ENCODE peak calls at places on chromosomes 4 and X, in four cellular contexts. One of them, this sample, is unnamed. For H3K4me1 and H3K36me3, the result is how much of the 10 kb centered on the place peaks cover.

GRCh38 chr4:4985844-4986243 is 33.4 kb downstream of the CYTL1 start:
- DNase-seq in gastrocnemius medialis: no peak
- DNase-seq in CD8-positive, alpha-beta memory T cell: no peak
- DNase-seq in upper lobe of left lung: no peak
- DNase-seq in this sample: no peak

GRCh38 chr4:75907956-75908355 is 5.7 kb upstream of the PPEF2 start:
- DNase-seq in gastrocnemius medialis: no peak
- DNase-seq in CD8-positive, alpha-beta memory T cell: no peak
- DNase-seq in upper lobe of left lung: peak
- DNase-seq in this sample: no peak

GRCh38 chrX:45775462-45775861 is 574.8 kb upstream of the DIPK2B start:
- DNase-seq in gastrocnemius medialis: no peak
- DNase-seq in CD8-positive, alpha-beta memory T cell: no peak
- DNase-seq in upper lobe of left lung: no peak
- DNase-seq in this sample: no peak

GRCh38 chr4:135418353-135418752 is 1216.8 kb upstream of the PABPC4L start:
- DNase-seq in gastrocnemius medialis: no peak
- DNase-seq in CD8-positive, alpha-beta memory T cell: no peak
- DNase-seq in upper lobe of left lung: no peak
- DNase-seq in this sample: no peak

GRCh38 chrX:71103110-71103983 is 3.2 kb downstream of the CXorf65 start:
- DNase-seq in gastrocnemius medialis: no peak
- DNase-seq in CD8-positive, alpha-beta memory T cell: peak
- DNase-seq in upper lobe of left lung: peak
- DNase-seq in this sample: no peak

GRCh38 chr4:128668566-128668965 is 140.9 kb upstream of the JADE1 start:
- DNase-seq in gastrocnemius medialis: no peak
- DNase-seq in CD8-positive, alpha-beta memory T cell: no peak
- DNase-seq in upper lobe of left lung: no peak
- DNase-seq in this sample: no peak

GRCh38 chr4:35465096-35465495 is 779.2 kb downstream of the ARAP2 start:
- DNase-seq in gastrocnemius medialis: no peak
- DNase-seq in CD8-positive, alpha-beta memory T cell: no peak
- DNase-seq in upper lobe of left lung: no peak
- DNase-seq in this sample: no peak

GRCh38 chrX:78119521-78120227 is 15.6 kb downstream of the PGK1 start:
- DNase-seq in gastrocnemius medialis: no peak
- DNase-seq in CD8-positive, alpha-beta memory T cell: no peak
- DNase-seq in upper lobe of left lung: no peak
- DNase-seq in this sample: no peak

GRCh38 chr4:106034205-106034604 is 138.9 kb downstream of the NPNT start:
- DNase-seq in gastrocnemius medialis: no peak
- DNase-seq in CD8-positive, alpha-beta memory T cell: no peak
- DNase-seq in upper lobe of left lung: no peak
- DNase-seq in this sample: no peak

GRCh38 chr4:104826171-104826570 is 320.5 kb upstream of the TET2 start:
- DNase-seq in gastrocnemius medialis: no peak
- DNase-seq in CD8-positive, alpha-beta memory T cell: no peak
- DNase-seq in upper lobe of left lung: no peak
- DNase-seq in this sample: no peak

GRCh38 chr4:118396881-118397666 is 44.3 kb upstream of the PRSS12 start:
- DNase-seq in gastrocnemius medialis: no peak
- DNase-seq in CD8-positive, alpha-beta memory T cell: no peak
- DNase-seq in upper lobe of left lung: no peak
- DNase-seq in this sample: no peak

GRCh38 chr4:118398226-118399090 is 45.7 kb upstream of the PRSS12 start:
- DNase-seq in gastrocnemius medialis: no peak
- DNase-seq in CD8-positive, alpha-beta memory T cell: no peak
- DNase-seq in upper lobe of left lung: no peak
- DNase-seq in this sample: no peak

GRCh38 chr4:118395057-118395679 is 42.4 kb upstream of the PRSS12 start:
- DNase-seq in gastrocnemius medialis: no peak
- DNase-seq in CD8-positive, alpha-beta memory T cell: no peak
- DNase-seq in upper lobe of left lung: no peak
- DNase-seq in this sample: no peak

GRCh38 chr4:118400362-118400761 is 47.6 kb upstream of the PRSS12 start:
- DNase-seq in gastrocnemius medialis: no peak
- DNase-seq in CD8-positive, alpha-beta memory T cell: no peak
- DNase-seq in upper lobe of left lung: no peak
- DNase-seq in this sample: no peak
- H3K4me1 ChIP-seq in gastrocnemius medialis: under half
- H3K4me1 ChIP-seq in CD8-positive, alpha-beta memory T cell: under half
- H3K4me1 ChIP-seq in upper lobe of left lung: under half
- H3K4me1 ChIP-seq in this sample: under half

GRCh38 chr4:77167866-77168265 is 10.9 kb downstream of the CCNG2 start:
- DNase-seq in gastrocnemius medialis: no peak
- DNase-seq in CD8-positive, alpha-beta memory T cell: no peak
- DNase-seq in upper lobe of left lung: no peak
- DNase-seq in this sample: no peak
- H3K36me3 ChIP-seq in gastrocnemius medialis: under half
- H3K36me3 ChIP-seq in CD8-positive, alpha-beta memory T cell: under half
- H3K36me3 ChIP-seq in upper lobe of left lung: half or more
- H3K36me3 ChIP-seq in this sample: under half

DNA sequence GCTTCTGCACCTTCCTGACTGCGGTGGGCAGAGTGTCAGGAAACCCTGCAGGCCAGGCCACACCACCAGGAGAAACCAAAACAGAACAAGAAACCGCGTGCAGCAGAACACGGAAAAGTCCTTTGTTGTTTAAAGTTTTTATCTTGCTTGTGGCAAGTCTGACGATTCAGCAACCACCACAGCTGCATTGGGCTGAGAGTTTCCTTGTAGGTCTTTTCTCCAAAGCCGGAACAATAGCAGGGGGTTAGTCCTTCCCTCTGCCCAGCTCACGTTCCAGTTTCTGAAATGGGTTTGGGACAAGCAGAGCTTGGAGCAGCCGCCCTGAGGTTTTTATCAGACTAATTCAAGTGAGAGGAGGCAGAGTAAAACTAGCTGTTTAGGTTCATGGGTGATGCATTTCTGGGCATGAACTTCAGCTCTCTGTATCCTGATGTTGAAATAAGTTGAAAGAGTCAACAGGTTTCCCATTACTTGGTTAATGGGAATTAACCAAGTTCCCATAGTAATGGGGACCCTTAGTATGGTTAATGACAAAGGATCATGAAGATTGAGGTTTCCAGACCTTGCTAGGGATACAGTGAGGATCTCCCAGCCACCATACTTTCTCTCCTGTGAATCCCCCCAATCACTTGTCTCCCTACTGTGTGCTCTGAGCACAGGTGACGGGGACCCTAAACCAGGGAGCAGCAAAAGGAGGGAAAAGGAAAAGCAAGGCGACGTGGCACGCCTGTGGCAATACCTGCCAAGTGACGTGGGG is 217.0 kb downstream of the PTTG2 start:
- DNase-seq in gastrocnemius medialis: no peak
- DNase-seq in CD8-positive, alpha-beta memory T cell: peak
- DNase-seq in upper lobe of left lung: peak
- DNase-seq in this sample: no peak
- H3K4me3 ChIP-seq in gastrocnemius medialis: no peak
- H3K4me3 ChIP-seq in CD8-positive, alpha-beta memory T cell: peak
- H3K4me3 ChIP-seq in upper lobe of left lung: no peak
- H3K4me3 ChIP-seq in this sample: no peak

DNA sequence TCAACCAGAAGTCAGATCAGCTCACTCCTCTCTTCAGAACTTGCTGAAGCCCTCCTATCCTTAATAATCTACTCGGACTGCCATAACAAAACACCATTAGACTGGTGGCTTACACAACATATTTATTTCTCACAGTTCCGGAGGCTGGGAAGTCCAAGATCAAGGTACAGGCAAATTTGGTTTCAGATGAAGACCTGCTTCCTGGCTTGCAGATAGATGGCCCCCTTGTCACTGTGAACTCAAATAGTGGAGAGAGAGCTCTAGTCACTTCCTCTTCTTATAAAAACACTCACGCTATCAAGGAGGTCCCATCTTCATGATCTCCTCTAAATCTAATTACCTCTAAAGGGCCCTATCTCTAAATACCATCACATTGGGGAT is 125.1 kb downstream of the CAMK2D start:
- DNase-seq in gastrocnemius medialis: no peak
- DNase-seq in CD8-positive, alpha-beta memory T cell: peak
- DNase-seq in upper lobe of left lung: no peak
- DNase-seq in this sample: no peak
- H3K4me1 ChIP-seq in gastrocnemius medialis: half or more
- H3K4me1 ChIP-seq in CD8-positive, alpha-beta memory T cell: under half
- H3K4me1 ChIP-seq in upper lobe of left lung: under half
- H3K4me1 ChIP-seq in this sample: under half

DNA sequence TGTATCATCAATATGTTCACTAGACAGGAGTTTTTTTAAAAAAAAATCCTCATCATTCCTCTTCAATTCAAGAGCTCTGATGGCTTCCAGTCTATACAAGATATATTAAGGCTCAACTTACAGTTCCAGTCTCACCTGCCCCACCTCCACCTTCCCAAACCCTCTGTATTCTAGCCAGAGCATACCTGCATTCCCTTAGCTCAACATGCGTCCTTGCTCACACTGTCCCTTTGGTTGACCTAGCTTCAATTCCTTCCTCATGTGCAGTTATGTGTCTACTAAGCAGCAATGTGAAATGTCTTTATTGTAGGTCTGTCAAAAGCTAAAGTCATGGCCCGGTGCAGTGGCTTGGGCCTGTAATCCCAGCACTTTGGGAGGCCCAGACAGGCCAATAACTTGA is 10.8 kb downstream of the DHX15 start:
- DNase-seq in gastrocnemius medialis: no peak
- DNase-seq in CD8-positive, alpha-beta memory T cell: no peak
- DNase-seq in upper lobe of left lung: no peak
- DNase-seq in this sample: no peak
- H3K36me3 ChIP-seq in gastrocnemius medialis: under half
- H3K36me3 ChIP-seq in CD8-positive, alpha-beta memory T cell: under half
- H3K36me3 ChIP-seq in upper lobe of left lung: half or more
- H3K36me3 ChIP-seq in this sample: under half

DNA sequence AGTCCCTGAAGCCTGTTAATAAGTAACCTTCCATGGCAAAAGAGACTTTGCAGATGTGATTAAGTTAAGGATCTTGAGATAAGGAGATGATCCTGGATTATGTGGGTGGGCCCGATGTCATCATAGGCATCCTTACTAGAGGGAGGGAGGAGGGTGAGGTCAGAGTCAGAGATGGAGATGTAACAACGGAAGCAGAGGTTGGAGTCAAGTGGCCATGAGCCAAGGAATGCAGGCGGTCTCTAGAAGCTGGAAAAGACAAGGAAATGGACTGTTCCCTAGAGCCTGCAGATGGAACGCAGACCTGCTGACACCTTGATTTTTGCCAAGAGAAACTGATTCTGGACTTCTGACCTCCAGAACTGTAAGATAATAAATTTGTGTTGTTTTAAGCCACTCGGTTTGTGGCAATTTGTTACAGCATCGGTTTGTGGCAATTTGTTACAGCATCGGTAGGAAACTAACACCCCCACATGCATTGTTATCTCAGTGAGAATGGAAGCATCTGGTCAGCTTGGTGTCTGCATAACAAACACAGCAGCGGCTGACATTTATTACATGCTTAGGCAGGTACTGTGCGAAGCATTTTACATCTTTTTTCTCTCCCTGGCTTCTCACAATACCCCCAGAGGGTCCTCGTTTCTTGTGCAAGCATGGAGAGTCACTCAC is 55.6 kb downstream of the CLDN34 start:
- DNase-seq in gastrocnemius medialis: peak
- DNase-seq in CD8-positive, alpha-beta memory T cell: no peak
- DNase-seq in upper lobe of left lung: no peak
- DNase-seq in this sample: no peak
- H3K4me3 ChIP-seq in gastrocnemius medialis: no peak
- H3K4me3 ChIP-seq in CD8-positive, alpha-beta memory T cell: no peak
- H3K4me3 ChIP-seq in upper lobe of left lung: no peak
- H3K4me3 ChIP-seq in this sample: no peak

GRCh38 chr4:109801099-109801789 is 555 bp downstream of the CFI start:
- DNase-seq in gastrocnemius medialis: no peak
- DNase-seq in CD8-positive, alpha-beta memory T cell: no peak
- DNase-seq in upper lobe of left lung: no peak
- DNase-seq in this sample: no peak

GRCh38 chr4:109809657-109810056 is 5.9 kb upstream of the GAR1 start:
- DNase-seq in gastrocnemius medialis: no peak
- DNase-seq in CD8-positive, alpha-beta memory T cell: no peak
- DNase-seq in upper lobe of left lung: no peak
- DNase-seq in this sample: no peak

GRCh38 chr4:109798866-109799265 is 2.9 kb downstream of the CFI start:
- DNase-seq in gastrocnemius medialis: no peak
- DNase-seq in CD8-positive, alpha-beta memory T cell: no peak
- DNase-seq in upper lobe of left lung: no peak
- DNase-seq in this sample: no peak

GRCh38 chr4:109801895-109802319 is at the start of gene CFI:
- DNase-seq in gastrocnemius medialis: no peak
- DNase-seq in CD8-positive, alpha-beta memory T cell: no peak
- DNase-seq in upper lobe of left lung: no peak
- DNase-seq in this sample: no peak

GRCh38 chr4:109803924-109804571 is 2.2 kb upstream of the CFI start:
- DNase-seq in gastrocnemius medialis: no peak
- DNase-seq in CD8-positive, alpha-beta memory T cell: no peak
- DNase-seq in upper lobe of left lung: peak
- DNase-seq in this sample: no peak
- H3K4me1 ChIP-seq in gastrocnemius medialis: under half
- H3K4me1 ChIP-seq in CD8-positive, alpha-beta memory T cell: under half
- H3K4me1 ChIP-seq in upper lobe of left lung: under half
- H3K4me1 ChIP-seq in this sample: under half

GRCh38 chrX:39990388-39990787 is 107.4 kb downstream of the BCOR start:
- DNase-seq in gastrocnemius medialis: no peak
- DNase-seq in CD8-positive, alpha-beta memory T cell: no peak
- DNase-seq in upper lobe of left lung: no peak
- DNase-seq in this sample: no peak
- H3K36me3 ChIP-seq in gastrocnemius medialis: under half
- H3K36me3 ChIP-seq in CD8-positive, alpha-beta memory T cell: under half
- H3K36me3 ChIP-seq in upper lobe of left lung: under half
- H3K36me3 ChIP-seq in this sample: under half

This sample was measured in esophagus squamous epithelium.